ENCODE peak calls at places on chromosome 20, in nine cellular contexts. One of them, this sample, is unnamed.
A peak's percentile ranks its signal among the peaks of the same experiment; 100 is the strongest.

GRCh38 chr20:50373674-50374286 is 136.4 kb upstream of the PTPN1 start:
- DNase-seq in tibial nerve: no peak
- DNase-seq in mammary epithelial cell: peak; percentile 59
- DNase-seq in fibroblast of lung: no peak
- DNase-seq in cardiac fibroblast: peak; percentile 51
- DNase-seq in nephron progenitor cell: no peak
- DNase-seq in HFFc6: no peak
- DNase-seq in cardiac muscle cell: no peak
- DNase-seq in lung: no peak
- DNase-seq in this sample: no peak

GRCh38 chr20:47211036-47211435 is 145.5 kb downstream of the ZMYND8 start:
- DNase-seq in lung: no peak
- DNase-seq in tibial nerve: no peak
- DNase-seq in cardiac muscle cell: no peak
- DNase-seq in mammary epithelial cell: no peak
- DNase-seq in HFFc6: no peak
- DNase-seq in cardiac fibroblast: no peak
- DNase-seq in nephron progenitor cell: no peak
- DNase-seq in fibroblast of lung: no peak
- DNase-seq in this sample: no peak

GRCh38 chr20:46929902-46930301 is 35.3 kb downstream of the EYA2 start:
- DNase-seq in HFFc6: no peak
- DNase-seq in tibial nerve: no peak
- DNase-seq in mammary epithelial cell: no peak
- DNase-seq in cardiac fibroblast: no peak
- DNase-seq in nephron progenitor cell: no peak
- DNase-seq in lung: no peak
- DNase-seq in cardiac muscle cell: no peak
- DNase-seq in fibroblast of lung: no peak
- DNase-seq in this sample: no peak

GRCh38 chr20:35312348-35312747 is 20.1 kb upstream of the FAM83C start:
- DNase-seq in HFFc6: peak; percentile 79
- DNase-seq in tibial nerve: no peak
- DNase-seq in nephron progenitor cell: no peak
- DNase-seq in fibroblast of lung: peak; percentile 90
- DNase-seq in lung: no peak
- DNase-seq in cardiac muscle cell: no peak
- DNase-seq in cardiac fibroblast: peak; percentile 91
- DNase-seq in mammary epithelial cell: peak; percentile 93
- DNase-seq in this sample: peak; percentile 61

GRCh38 chr20:8132632-8133587 is 844 bp downstream of the PLCB1 start:
- DNase-seq in nephron progenitor cell: no peak
- DNase-seq in cardiac fibroblast: peak; percentile 53
- DNase-seq in cardiac muscle cell: peak; percentile 50
- DNase-seq in lung: peak; percentile 30
- DNase-seq in tibial nerve: peak; percentile 29
- DNase-seq in mammary epithelial cell: peak; percentile 28
- DNase-seq in fibroblast of lung: peak; percentile 53
- DNase-seq in HFFc6: no peak
- DNase-seq in this sample: no peak

GRCh38 chr20:53949319-53949839 is 121.0 kb downstream of the BCAS1 start:
- DNase-seq in tibial nerve: no peak
- DNase-seq in lung: no peak
- DNase-seq in nephron progenitor cell: no peak
- DNase-seq in fibroblast of lung: peak; percentile 70
- DNase-seq in mammary epithelial cell: peak; percentile 92
- DNase-seq in cardiac fibroblast: peak; percentile 94
- DNase-seq in cardiac muscle cell: no peak
- DNase-seq in HFFc6: peak; percentile 91
- DNase-seq in this sample: peak; percentile 83

GRCh38 chr20:6492396-6493055 is 275.0 kb upstream of the BMP2 start:
- DNase-seq in lung: no peak
- DNase-seq in fibroblast of lung: peak; percentile 12
- DNase-seq in tibial nerve: no peak
- DNase-seq in nephron progenitor cell: no peak
- DNase-seq in HFFc6: no peak
- DNase-seq in cardiac muscle cell: no peak
- DNase-seq in mammary epithelial cell: peak; percentile 89
- DNase-seq in cardiac fibroblast: peak; percentile 66
- DNase-seq in this sample: no peak

GRCh38 chr20:11329271-11329670 is 588.4 kb upstream of the BTBD3 start:
- DNase-seq in mammary epithelial cell: peak; percentile 53
- DNase-seq in nephron progenitor cell: no peak
- DNase-seq in lung: no peak
- DNase-seq in tibial nerve: no peak
- DNase-seq in HFFc6: no peak
- DNase-seq in fibroblast of lung: no peak
- DNase-seq in cardiac fibroblast: no peak
- DNase-seq in cardiac muscle cell: no peak
- DNase-seq in this sample: no peak

GRCh38 chr20:44807684-44808056 is 2.7 kb downstream of the RIMS4 start:
- DNase-seq in tibial nerve: no peak
- DNase-seq in fibroblast of lung: no peak
- DNase-seq in nephron progenitor cell: no peak
- DNase-seq in mammary epithelial cell: no peak
- DNase-seq in lung: no peak
- DNase-seq in cardiac fibroblast: no peak
- DNase-seq in cardiac muscle cell: no peak
- DNase-seq in HFFc6: no peak
- DNase-seq in this sample: no peak

GRCh38 chr20:44810061-44810390 is 320 bp downstream of the RIMS4 start:
- DNase-seq in lung: no peak
- DNase-seq in mammary epithelial cell: no peak
- DNase-seq in cardiac fibroblast: no peak
- DNase-seq in cardiac muscle cell: no peak
- DNase-seq in HFFc6: no peak
- DNase-seq in nephron progenitor cell: no peak
- DNase-seq in fibroblast of lung: no peak
- DNase-seq in tibial nerve: no peak
- DNase-seq in this sample: no peak

GRCh38 chr20:44809380-44810060 is 826 bp downstream of the RIMS4 start:
- DNase-seq in cardiac muscle cell: no peak
- DNase-seq in cardiac fibroblast: no peak
- DNase-seq in tibial nerve: no peak
- DNase-seq in mammary epithelial cell: no peak
- DNase-seq in lung: no peak
- DNase-seq in fibroblast of lung: no peak
- DNase-seq in nephron progenitor cell: peak; percentile 16
- DNase-seq in HFFc6: no peak
- DNase-seq in this sample: no peak

GRCh38 chr20:44811150-44811685 is 872 bp upstream of the RIMS4 start:
- DNase-seq in HFFc6: no peak
- DNase-seq in mammary epithelial cell: no peak
- DNase-seq in fibroblast of lung: no peak
- DNase-seq in nephron progenitor cell: no peak
- DNase-seq in lung: no peak
- DNase-seq in cardiac fibroblast: no peak
- DNase-seq in tibial nerve: no peak
- DNase-seq in cardiac muscle cell: no peak
- DNase-seq in this sample: no peak

GRCh38 chr20:44810391-44811149 is at the start of gene RIMS4:
- DNase-seq in HFFc6: no peak
- DNase-seq in lung: no peak
- DNase-seq in fibroblast of lung: no peak
- DNase-seq in cardiac fibroblast: no peak
- DNase-seq in cardiac muscle cell: peak; percentile 79
- DNase-seq in tibial nerve: no peak
- DNase-seq in nephron progenitor cell: peak; percentile 76
- DNase-seq in mammary epithelial cell: no peak
- DNase-seq in this sample: no peak
- TF ChIP-seq CTCF in HFFc6: no peak
- TF ChIP-seq CTCF in lung: no peak
- TF ChIP-seq CTCF in fibroblast of lung: no peak
- TF ChIP-seq CTCF in cardiac fibroblast: no peak
- TF ChIP-seq CTCF in cardiac muscle cell: no peak
- TF ChIP-seq CTCF in tibial nerve: no peak
- TF ChIP-seq CTCF in nephron progenitor cell: no peak
- TF ChIP-seq CTCF in mammary epithelial cell: no peak
- TF ChIP-seq CTCF in this sample: no peak

DNA sequence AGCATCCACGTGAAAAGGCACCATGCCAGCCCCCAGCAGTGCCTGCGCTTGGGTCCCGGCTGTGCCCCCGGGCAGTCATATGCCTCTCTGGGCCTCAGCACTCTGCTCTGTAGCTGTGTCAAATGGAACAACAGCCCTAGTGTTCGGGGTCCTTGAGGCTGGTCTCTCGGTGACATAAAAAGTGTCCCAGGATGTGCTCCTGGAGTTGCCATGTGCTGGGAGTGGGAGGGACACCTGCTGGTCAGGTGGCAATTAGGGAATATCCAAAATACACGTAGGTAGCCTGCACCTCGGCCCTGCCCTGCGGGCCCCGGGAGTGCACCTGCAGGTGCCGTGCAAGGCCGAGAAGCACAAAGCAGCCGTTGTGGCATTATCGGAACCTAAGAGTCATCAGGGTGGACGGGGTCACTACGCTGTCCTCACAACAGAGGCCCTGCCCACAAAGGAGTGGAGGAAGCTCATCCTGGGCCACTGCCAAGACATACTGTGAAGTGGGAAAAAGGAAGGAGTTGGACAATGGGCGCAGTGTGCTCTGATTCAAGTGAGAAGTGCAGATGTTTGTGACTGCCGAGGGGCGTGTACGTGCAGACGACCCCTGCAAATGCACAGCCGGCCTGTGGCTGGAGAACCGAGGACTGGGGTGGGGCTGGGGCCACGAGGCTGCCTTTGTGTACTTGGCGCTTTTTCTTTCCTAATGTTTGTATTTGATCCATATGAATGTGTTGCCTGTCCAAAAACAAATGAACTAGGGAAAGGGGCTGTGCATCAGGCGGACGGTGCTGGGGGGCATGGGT is 24.6 kb downstream of the SLCO4A1 start:
- DNase-seq in nephron progenitor cell: no peak
- DNase-seq in tibial nerve: peak; percentile 73
- DNase-seq in mammary epithelial cell: peak; percentile 88
- DNase-seq in cardiac fibroblast: peak; percentile 43
- DNase-seq in lung: peak; percentile 65
- DNase-seq in fibroblast of lung: no peak
- DNase-seq in HFFc6: no peak
- DNase-seq in cardiac muscle cell: no peak
- DNase-seq in this sample: no peak
- TF ChIP-seq CTCF in nephron progenitor cell: no peak
- TF ChIP-seq CTCF in tibial nerve: no peak
- TF ChIP-seq CTCF in mammary epithelial cell: no peak
- TF ChIP-seq CTCF in cardiac fibroblast: no peak
- TF ChIP-seq CTCF in lung: no peak
- TF ChIP-seq CTCF in fibroblast of lung: no peak
- TF ChIP-seq CTCF in HFFc6: no peak
- TF ChIP-seq CTCF in cardiac muscle cell: no peak
- TF ChIP-seq CTCF in this sample: no peak

DNA sequence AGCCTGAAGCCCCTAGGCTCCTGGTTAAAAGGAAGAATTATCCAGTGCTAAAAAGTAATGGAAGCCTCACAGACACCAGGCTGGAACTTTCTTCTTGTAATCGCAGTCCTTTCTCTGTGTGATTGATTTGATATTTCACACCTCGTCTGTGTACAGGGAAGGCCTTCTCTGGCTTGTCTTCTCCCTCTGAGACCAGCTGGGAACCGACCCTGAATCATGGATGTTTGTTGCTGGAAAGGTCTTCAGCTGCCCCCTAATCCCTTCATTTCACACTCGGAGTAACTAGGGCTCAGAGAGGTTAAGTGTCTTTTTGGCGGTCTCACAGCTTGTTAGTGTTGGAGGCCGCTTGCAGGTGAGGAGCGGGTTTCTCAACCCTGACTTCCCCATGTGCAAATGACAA is 500.2 kb upstream of the CDH4 start:
- DNase-seq in nephron progenitor cell: no peak
- DNase-seq in mammary epithelial cell: no peak
- DNase-seq in HFFc6: no peak
- DNase-seq in fibroblast of lung: no peak
- DNase-seq in tibial nerve: no peak
- DNase-seq in cardiac muscle cell: no peak
- DNase-seq in cardiac fibroblast: no peak
- DNase-seq in lung: no peak
- DNase-seq in this sample: no peak
- TF ChIP-seq CTCF in nephron progenitor cell: no peak
- TF ChIP-seq CTCF in mammary epithelial cell: no peak
- TF ChIP-seq CTCF in HFFc6: no peak
- TF ChIP-seq CTCF in fibroblast of lung: no peak
- TF ChIP-seq CTCF in tibial nerve: no peak
- TF ChIP-seq CTCF in cardiac muscle cell: no peak
- TF ChIP-seq CTCF in cardiac fibroblast: no peak
- TF ChIP-seq CTCF in lung: no peak
- TF ChIP-seq CTCF in this sample: no peak

GRCh38 chr20:43752051-43752360 is 25.2 kb upstream of the GTSF1L start:
- DNase-seq in nephron progenitor cell: no peak
- DNase-seq in cardiac muscle cell: no peak
- DNase-seq in fibroblast of lung: no peak
- DNase-seq in mammary epithelial cell: no peak
- DNase-seq in tibial nerve: no peak
- DNase-seq in HFFc6: no peak
- DNase-seq in cardiac fibroblast: no peak
- DNase-seq in lung: no peak
- DNase-seq in this sample: no peak

GRCh38 chr20:43752561-43753301 is 25.9 kb upstream of the GTSF1L start:
- DNase-seq in tibial nerve: no peak
- DNase-seq in fibroblast of lung: peak; percentile 89
- DNase-seq in cardiac fibroblast: peak; percentile 94
- DNase-seq in mammary epithelial cell: peak; percentile 88
- DNase-seq in nephron progenitor cell: no peak
- DNase-seq in cardiac muscle cell: no peak
- DNase-seq in lung: peak; percentile 51
- DNase-seq in HFFc6: peak; percentile 90
- DNase-seq in this sample: peak; percentile 91

GRCh38 chr20:43749734-43750294 is 23.0 kb upstream of the GTSF1L start:
- DNase-seq in HFFc6: peak; percentile 47
- DNase-seq in fibroblast of lung: peak; percentile 47
- DNase-seq in cardiac fibroblast: peak; percentile 66
- DNase-seq in lung: peak; percentile 79
- DNase-seq in nephron progenitor cell: peak; percentile 98
- DNase-seq in tibial nerve: peak; percentile 73
- DNase-seq in cardiac muscle cell: peak; percentile 79
- DNase-seq in mammary epithelial cell: peak; percentile 57
- DNase-seq in this sample: no peak

GRCh38 chr20:43750774-43751166 is 24.0 kb upstream of the GTSF1L start:
- DNase-seq in cardiac muscle cell: no peak
- DNase-seq in HFFc6: no peak
- DNase-seq in fibroblast of lung: no peak
- DNase-seq in nephron progenitor cell: no peak
- DNase-seq in tibial nerve: no peak
- DNase-seq in lung: no peak
- DNase-seq in mammary epithelial cell: no peak
- DNase-seq in cardiac fibroblast: no peak
- DNase-seq in this sample: no peak

DNA sequence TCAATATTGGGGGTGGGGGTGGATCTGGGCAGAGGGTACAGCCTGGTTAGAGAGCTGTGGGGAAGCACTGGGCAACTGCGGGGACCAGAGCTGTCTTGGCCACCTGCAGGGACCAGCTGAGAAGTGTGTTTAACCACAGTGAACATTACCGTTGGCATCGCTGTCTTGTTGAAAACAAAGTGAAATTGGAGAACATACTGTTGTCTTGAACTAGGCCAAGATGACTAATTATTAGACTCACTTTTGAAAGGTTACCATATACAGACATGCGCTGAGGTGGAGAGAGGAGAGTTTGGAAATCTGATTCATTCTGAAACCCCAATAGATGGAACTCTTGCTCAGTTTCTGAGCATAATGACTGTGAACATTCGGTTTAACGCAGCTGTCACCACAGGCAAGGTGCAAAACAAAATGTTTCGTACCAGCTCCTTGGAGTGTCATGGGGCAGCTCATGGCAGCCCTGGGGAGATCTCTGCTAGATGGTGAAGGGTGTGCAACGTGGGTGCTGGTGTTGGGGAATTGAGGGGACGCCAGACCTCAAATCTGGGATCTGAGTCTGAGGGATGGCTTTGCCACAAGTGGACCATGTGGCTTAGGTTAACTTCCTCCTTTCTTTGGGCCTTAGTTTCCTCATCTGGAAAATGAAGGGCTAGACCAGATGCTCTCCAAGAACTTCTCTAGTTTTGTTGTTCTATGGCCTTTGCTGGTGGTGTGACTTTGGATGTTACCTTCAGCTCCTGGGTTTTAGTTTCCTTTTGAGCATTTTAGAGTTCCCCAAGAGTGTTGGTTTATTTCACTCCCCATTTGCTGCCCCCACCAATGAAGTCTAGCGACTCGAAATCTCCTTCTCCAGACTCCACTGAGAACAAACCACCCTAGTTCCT is 24.6 kb upstream of the GTSF1L start:
- DNase-seq in nephron progenitor cell: no peak
- DNase-seq in tibial nerve: no peak
- DNase-seq in fibroblast of lung: peak; percentile 93
- DNase-seq in lung: no peak
- DNase-seq in cardiac fibroblast: peak; percentile 94
- DNase-seq in mammary epithelial cell: peak; percentile 90
- DNase-seq in HFFc6: peak; percentile 92
- DNase-seq in cardiac muscle cell: no peak
- DNase-seq in this sample: peak; percentile 62
- TF ChIP-seq CTCF in nephron progenitor cell: no peak
- TF ChIP-seq CTCF in tibial nerve: no peak
- TF ChIP-seq CTCF in fibroblast of lung: no peak
- TF ChIP-seq CTCF in lung: no peak
- TF ChIP-seq CTCF in cardiac fibroblast: no peak
- TF ChIP-seq CTCF in mammary epithelial cell: no peak
- TF ChIP-seq CTCF in HFFc6: no peak
- TF ChIP-seq CTCF in cardiac muscle cell: no peak
- TF ChIP-seq CTCF in this sample: no peak